ENCODE peak calls at places on chromosomes 1 and 21, in ten cellular contexts. U is psoas muscle; D is AG04449; X is GM12864; W is GM20000; E is type B pancreatic cell; O is OCI-LY7; Y is lower lobe of right lung; H is GM12865; G is CD8-positive, alpha-beta T cell. B is an unnamed sample.

GRCh38 chr1:16145030-16145987 is 10.6 kb downstream of the EPHA2 start:
- DNase-seq in U (peak), E (no peak), D (no peak), Y (peak), H (no peak), W (no peak), X (no peak), O (no peak), G (no peak), B (no peak)

GRCh38 chr1:147833231-147833840 is 69.3 kb upstream of the GJA8 start:
- DNase-seq in G (no peak), Y (no peak), O (no peak), X (no peak), D (no peak), E (no peak), W (no peak), H (no peak), U (no peak), B (no peak)

GRCh38 chr1:97870574-97870973 is 50.3 kb downstream of the DPYD start:
- DNase-seq in D (no peak), H (no peak), O (no peak), W (no peak), X (no peak), G (no peak), Y (no peak), U (no peak), E (no peak), B (no peak)

GRCh38 chr1:229798558-229798957 is 172.5 kb downstream of the URB2 start:
- DNase-seq in Y (no peak), X (no peak), G (no peak), W (no peak), D (no peak), E (no peak), H (no peak), O (no peak), U (no peak), B (no peak)

GRCh38 chr1:230186003-230186863 is 119.2 kb downstream of the GALNT2 start:
- DNase-seq in X (no peak), G (no peak), U (no peak), D (peak), O (no peak), Y (peak), H (no peak), E (no peak), W (no peak), B (no peak)

GRCh38 chr1:180137767-180138166 is 16.9 kb upstream of the QSOX1 start:
- DNase-seq in W (no peak), D (no peak), O (no peak), U (no peak), X (no peak), H (no peak), E (no peak), G (no peak), Y (no peak), B (no peak)

GRCh38 chr21:45749974-45750373 is 106.4 kb downstream of the PCBP3 start:
- DNase-seq in Y (no peak), E (no peak), H (no peak), G (no peak), O (no peak), U (no peak), D (no peak), W (no peak), X (no peak), B (no peak)

GRCh38 chr1:147651466-147651865 is 18.9 kb downstream of the ACP6 start:
- DNase-seq in E (no peak), O (no peak), D (no peak), Y (no peak), U (no peak), H (no peak), W (no peak), G (no peak), X (no peak), B (no peak)

GRCh38 chr1:154845174-154845573 is 24.9 kb downstream of the KCNN3 start:
- DNase-seq in U (peak), D (no peak), O (no peak), E (no peak), H (no peak), Y (no peak), X (no peak), G (no peak), W (no peak), B (no peak)

GRCh38 chr1:153628638-153629342 is 556 bp downstream of the S100A1 start:
- DNase-seq in X (no peak), O (no peak), U (no peak), W (no peak), G (no peak), H (no peak), D (no peak), Y (no peak), E (no peak), B (no peak)

GRCh38 chr1:153626477-153626928 is 802 bp downstream of the S100A13 start:
- DNase-seq in E (no peak), U (no peak), W (no peak), O (no peak), X (no peak), H (no peak), D (no peak), G (no peak), Y (no peak), B (no peak)

GRCh38 chr1:153626929-153627796 is at the start of gene S100A13:
- DNase-seq in O (peak), X (no peak), U (peak), W (peak), H (no peak), E (peak), G (no peak), D (peak), Y (peak), B (peak)

GRCh38 chr1:153629343-153629665 is 1.1 kb downstream of the S100A1 start:
- DNase-seq in Y (no peak), X (no peak), U (no peak), O (no peak), E (no peak), G (no peak), D (no peak), H (no peak), W (no peak), B (no peak)

GRCh38 chr1:153627797-153628626 is at the start of gene S100A1:
- DNase-seq in G (no peak), E (no peak), O (no peak), D (no peak), Y (no peak), W (no peak), X (no peak), H (no peak), U (peak), B (no peak)
- TF ChIP-seq CTCF in G (no peak), E (peak), O (peak), D (no peak), Y (no peak), W (no peak), X (no peak), H (no peak), U (no peak), B (peak)

DNA sequence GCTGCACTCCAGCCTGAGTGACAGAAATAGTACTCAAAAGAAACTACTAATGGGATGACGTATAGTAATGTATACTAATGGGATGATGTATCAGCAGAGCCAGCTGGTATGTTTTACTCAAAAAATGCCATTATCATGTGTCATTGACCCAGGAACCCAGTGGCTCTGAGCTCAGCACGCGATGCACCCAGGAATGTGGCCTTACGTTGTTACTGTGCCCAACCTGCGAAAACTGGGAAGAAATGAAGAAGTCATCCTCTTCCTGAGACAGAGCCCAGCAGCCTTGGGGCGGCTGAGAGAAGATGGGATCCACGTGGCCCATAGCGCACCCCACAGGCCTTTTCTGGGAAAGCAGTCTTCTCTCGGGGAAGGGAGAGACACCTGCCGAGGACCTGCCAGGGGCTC is 8.8 kb downstream of the UBE2J2 start:
- DNase-seq in H (no peak), G (no peak), E (no peak), U (no peak), X (no peak), W (no peak), O (no peak), D (peak), Y (no peak), B (no peak)
- TF ChIP-seq CTCF in H (no peak), G (no peak), E (peak), U (no peak), X (peak), W (no peak), O (peak), D (peak), Y (no peak), B (no peak)

DNA sequence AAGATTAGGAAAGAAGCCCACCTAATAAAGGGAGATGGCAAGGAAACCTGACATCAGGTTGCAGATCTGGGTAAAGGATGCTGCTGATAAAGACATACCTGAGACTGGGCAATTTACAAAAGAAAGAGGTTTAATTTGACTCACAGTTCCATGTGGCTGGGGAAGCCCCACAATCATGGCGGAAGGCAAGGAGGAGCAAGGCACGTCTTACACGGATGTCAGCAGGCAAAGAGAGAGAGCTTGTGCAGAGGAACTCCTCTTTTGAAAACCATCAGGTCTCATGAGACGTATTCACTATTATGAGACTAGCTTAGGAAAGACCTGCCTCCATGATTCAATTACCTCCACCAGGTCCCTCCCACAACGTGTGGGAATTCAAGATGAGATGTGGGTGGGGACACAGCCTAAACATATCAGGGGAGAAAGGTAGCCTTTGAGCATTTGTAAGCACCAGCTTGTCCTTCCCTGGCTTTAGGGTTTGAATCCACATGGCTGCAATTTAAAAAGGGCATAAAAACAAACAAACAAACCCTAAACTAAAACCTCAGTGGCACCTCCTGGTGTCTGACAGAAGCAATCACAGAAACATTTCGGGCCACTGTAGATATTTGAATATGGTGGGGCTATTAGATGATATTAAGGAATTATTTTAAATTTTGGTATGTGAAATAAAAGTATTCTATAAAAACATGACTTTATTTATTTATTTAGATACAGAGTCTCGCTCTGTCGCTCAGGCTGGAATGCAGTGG is 33.1 kb downstream of the SLC2A7 start:
- DNase-seq in X (no peak), G (no peak), H (no peak), Y (no peak), U (no peak), W (no peak), O (no peak), D (no peak), E (no peak), B (no peak)
- TF ChIP-seq CTCF in X (peak), G (no peak), H (peak), Y (no peak), U (no peak), W (no peak), O (peak), D (no peak), E (peak), B (peak)

GRCh38 chr1:116679828-116680628 is 12.5 kb upstream of the IGSF3 start:
- DNase-seq in D (no peak), U (no peak), X (no peak), W (no peak), Y (no peak), H (no peak), E (no peak), O (no peak), G (no peak), B (no peak)

GRCh38 chr1:116677474-116678062 is 10.0 kb upstream of the IGSF3 start:
- DNase-seq in U (no peak), D (no peak), G (no peak), X (no peak), E (no peak), W (no peak), O (no peak), H (no peak), Y (no peak), B (no peak)

GRCh38 chr1:116680752-116681151 is 13.2 kb upstream of the IGSF3 start:
- DNase-seq in Y (peak), W (no peak), D (no peak), O (no peak), H (no peak), U (no peak), X (no peak), G (no peak), E (no peak), B (no peak)

GRCh38 chr1:116678732-116679090 is 11.2 kb upstream of the IGSF3 start:
- DNase-seq in E (no peak), D (no peak), G (no peak), U (no peak), Y (no peak), O (no peak), X (no peak), H (no peak), W (no peak), B (no peak)

DNA sequence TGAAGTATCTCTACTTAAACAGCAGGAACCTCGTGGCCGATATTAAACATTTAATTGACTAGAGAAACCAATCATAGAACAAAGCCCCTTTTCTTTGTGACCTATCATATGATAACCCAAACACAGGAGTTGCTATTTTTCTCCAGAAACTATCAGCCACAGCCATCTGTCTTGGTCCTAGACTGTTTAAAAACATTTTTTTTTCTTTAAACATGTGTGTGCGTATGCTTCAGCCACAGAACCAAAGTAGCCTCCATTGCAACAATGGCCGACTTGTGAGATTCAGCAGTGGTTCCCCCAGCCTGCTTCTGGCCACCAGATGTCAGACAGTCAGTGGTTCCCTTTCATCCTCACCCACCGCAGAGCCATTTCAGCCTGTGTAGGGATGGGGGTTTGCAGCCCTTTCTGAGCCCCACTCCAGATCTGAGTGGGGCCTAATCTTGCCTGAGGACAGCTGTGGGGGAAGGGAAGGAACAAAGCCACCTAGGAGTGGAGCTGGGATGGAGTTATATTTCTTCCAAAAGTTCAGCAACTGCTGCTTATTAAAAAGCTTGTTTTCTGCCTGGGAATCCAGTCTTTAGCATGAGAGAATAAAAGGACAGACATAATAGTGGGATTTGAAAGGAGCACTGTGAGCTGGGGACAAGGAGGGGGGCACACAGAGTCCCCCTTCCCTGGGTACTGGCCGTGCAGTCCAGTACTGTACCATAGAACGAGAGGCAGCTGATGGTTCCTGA is 11.7 kb upstream of the IGSF3 start:
- DNase-seq in U (no peak), X (no peak), E (no peak), O (no peak), G (no peak), Y (no peak), H (peak), W (no peak), D (no peak), B (no peak)
- TF ChIP-seq CTCF in U (no peak), X (no peak), E (peak), O (no peak), G (no peak), Y (no peak), H (no peak), W (no peak), D (no peak), B (no peak)

GRCh38 chr1:110554871-110555801 is 36.2 kb upstream of the KCNA10 start:
- DNase-seq in Y (peak), W (peak), G (peak), E (peak), X (no peak), H (peak), O (no peak), D (no peak), U (peak), B (no peak)
- TF ChIP-seq CTCF in Y (peak), W (peak), G (peak), E (peak), X (peak), H (peak), O (peak), D (peak), U (peak), B (peak)

DNA sequence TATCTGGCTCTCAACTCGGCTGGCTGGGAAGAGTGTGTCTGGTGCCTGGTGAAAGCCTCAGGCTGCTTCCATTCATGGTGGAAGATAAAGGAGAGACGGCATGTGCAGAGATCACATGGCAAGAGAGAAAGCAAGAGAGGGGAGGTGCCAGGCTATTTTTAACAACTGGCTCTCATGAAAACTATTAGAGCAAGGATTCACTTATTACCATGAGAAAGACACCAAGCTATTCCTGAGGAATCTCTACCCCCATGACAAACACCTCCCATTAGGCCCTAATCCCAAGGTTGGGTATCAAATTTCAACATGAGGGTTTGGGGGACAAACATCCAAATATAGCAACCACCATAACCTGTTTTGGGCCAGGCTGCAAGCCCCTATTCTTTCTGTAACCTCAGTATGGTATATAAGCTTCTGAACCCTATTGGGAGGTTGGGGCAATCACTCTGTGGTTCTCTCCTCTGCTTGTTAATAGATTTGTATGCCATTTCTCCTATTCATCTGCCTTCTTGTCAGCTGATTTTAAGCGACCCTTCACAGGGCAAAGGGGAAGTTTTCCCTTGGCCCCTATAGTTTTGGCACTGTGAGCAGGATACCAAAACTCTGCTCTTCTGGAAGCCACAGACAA is 179.0 kb upstream of the TNR start:
- DNase-seq in X (no peak), G (no peak), E (no peak), U (no peak), W (no peak), Y (no peak), H (no peak), D (no peak), O (no peak), B (no peak)
- TF ChIP-seq CTCF in X (no peak), G (no peak), E (no peak), U (no peak), W (no peak), Y (no peak), H (no peak), D (no peak), O (no peak), B (no peak)

GRCh38 chr1:178093150-178093957 is 550 bp upstream of the RASAL2 start:
- DNase-seq in X (peak), H (peak), Y (peak), G (no peak), W (peak), U (peak), E (peak), O (peak), D (peak), B (peak)

GRCh38 chr1:178096421-178096820 is 2.5 kb downstream of the RASAL2 start:
- DNase-seq in Y (no peak), H (no peak), G (no peak), D (no peak), W (no peak), O (no peak), U (no peak), E (no peak), X (no peak), B (no peak)

GRCh38 chr1:178091986-178092745 is 1.7 kb upstream of the RASAL2 start:
- DNase-seq in Y (no peak), E (no peak), G (no peak), O (no peak), X (no peak), W (no peak), H (no peak), D (peak), U (no peak), B (no peak)

GRCh38 chr1:178094752-178095645 is 1.1 kb downstream of the RASAL2 start:
- DNase-seq in U (no peak), D (no peak), E (no peak), G (no peak), W (no peak), H (no peak), O (no peak), X (no peak), Y (no peak), B (no peak)

GRCh38 chr1:178093958-178094751 is at the start of gene RASAL2:
- DNase-seq in H (peak), X (no peak), O (no peak), D (no peak), G (no peak), E (peak), Y (peak), W (peak), U (peak), B (peak)
- TF ChIP-seq CTCF in H (no peak), X (peak), O (no peak), D (peak), G (no peak), E (peak), Y (peak), W (no peak), U (peak), B (no peak)

DNA sequence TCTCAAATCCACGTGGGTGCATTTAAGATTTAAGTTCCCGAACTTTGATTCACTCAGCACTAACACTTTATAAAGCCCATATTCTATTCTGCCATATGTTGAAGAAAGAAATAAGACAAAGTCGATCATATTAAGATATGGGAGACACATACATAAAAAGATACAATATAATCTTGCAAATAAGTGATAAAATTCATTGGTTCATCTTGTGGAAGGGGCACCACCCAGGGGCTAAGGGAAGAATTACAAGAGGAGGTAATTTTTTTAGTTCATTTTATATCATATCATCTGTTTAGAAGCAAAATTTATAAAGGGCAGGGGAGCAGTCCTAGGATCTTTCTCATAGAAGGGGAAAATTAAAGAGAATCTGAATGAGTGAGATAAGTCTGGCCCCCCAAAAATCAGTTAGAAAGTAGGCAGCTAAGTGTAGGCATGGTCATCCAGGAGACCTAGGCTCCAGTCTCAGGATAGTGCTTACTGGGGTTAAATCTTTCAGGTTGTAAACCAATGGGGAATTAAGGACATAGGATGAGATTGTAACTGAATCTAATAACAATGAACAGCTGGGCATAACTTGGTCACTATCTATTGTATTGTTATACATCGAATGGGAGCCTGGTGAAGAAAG is 124.2 kb upstream of the L1TD1 start:
- DNase-seq in U (no peak), E (no peak), D (peak), H (no peak), Y (no peak), G (no peak), X (no peak), O (no peak), W (no peak), B (no peak)
- TF ChIP-seq CTCF in U (peak), E (peak), D (peak), H (peak), Y (peak), G (no peak), X (peak), O (peak), W (no peak), B (peak)

B was measured in mesothelial cell of epicardium.